ENCODE peak calls at places on chromosomes 5 and 9, in six cellular contexts. L is sciatic nerve; C is activated T-cell treated with anti-CD3 and anti-CD28 coated beads, Interleukin-2, amount 50 U/mL, for 72 hours; N is breast epithelium; T is GM23248; V is NCI-H2081. U is an unnamed sample.

GRCh38 chr5:33470544-33470943 is 29.8 kb downstream of the TARS1 start:
- DNase-seq in C (no peak), V (peak), L (no peak), N (no peak), T (peak), U (no peak)

GRCh38 chr9:112029921-112030444 is 133.4 kb downstream of the UGCG start:
- DNase-seq in N (no peak), C (no peak), L (no peak), V (no peak), T (peak), U (no peak)

GRCh38 chr5:181246276-181247050 is 2.8 kb upstream of the RACK1 start:
- DNase-seq in T (peak), C (peak), L (peak), N (peak), V (no peak), U (peak)

GRCh38 chr5:169009171-169009570 is 291.8 kb downstream of the SLIT3 start:
- DNase-seq in L (no peak), N (no peak), C (no peak), T (peak), V (no peak), U (no peak)

GRCh38 chr5:61082516-61083280 is 79.6 kb downstream of the SMIM15 start:
- DNase-seq in L (no peak), N (no peak), T (peak), C (no peak), V (no peak), U (no peak)

GRCh38 chr5:39200081-39200480 is 19.3 kb downstream of the FYB1 start:
- DNase-seq in T (no peak), C (peak), V (no peak), L (no peak), N (no peak), U (no peak)

GRCh38 chr5:31702709-31703108 is 63.8 kb downstream of the PDZD2 start:
- DNase-seq in N (no peak), L (no peak), T (peak), C (no peak), V (no peak), U (no peak)

GRCh38 chr5:10688651-10689171 is 72.3 kb downstream of the DAP start:
- DNase-seq in T (no peak), C (no peak), L (no peak), V (no peak), N (no peak), U (no peak)

GRCh38 chr5:178982941-178983340 is 12.2 kb downstream of the GRM6 start:
- DNase-seq in V (no peak), N (no peak), C (no peak), L (no peak), T (no peak), U (no peak)

GRCh38 chr5:162068412-162068811 is 839 bp downstream of the GABRG2 start:
- DNase-seq in C (no peak), V (no peak), N (peak), T (peak), L (no peak), U (peak)

GRCh38 chr5:95763941-95764340 is 32.8 kb downstream of the RHOBTB3 start:
- DNase-seq in L (no peak), N (no peak), T (no peak), C (no peak), V (no peak), U (no peak)

GRCh38 chr5:97111004-97111403 is 31.4 kb downstream of the LIX1 start:
- DNase-seq in L (no peak), V (no peak), C (no peak), N (no peak), T (no peak), U (no peak)

GRCh38 chr5:119341452-119342349 is 14.1 kb upstream of the TNFAIP8 start:
- DNase-seq in N (no peak), V (no peak), L (no peak), C (peak), T (no peak), U (peak)

GRCh38 chr5:179323026-179323571 is 22.2 kb downstream of the ADAMTS2 start:
- DNase-seq in C (no peak), N (no peak), T (no peak), L (peak), V (no peak), U (no peak)

GRCh38 chr5:114192108-114192507 is 169.8 kb upstream of the KCNN2 start:
- DNase-seq in C (no peak), L (no peak), T (peak), N (no peak), V (no peak), U (no peak)

GRCh38 chr9:129322641-129323375 is 144.7 kb upstream of the IER5L start:
- DNase-seq in V (no peak), T (no peak), L (peak), C (no peak), N (peak), U (no peak)

U was measured in MM.1S.